ENCODE peak calls at places on chromosomes 6 and 20, in four cellular contexts. Q, R, H and W are unnamed samples.
A peak's percentile ranks its signal among the peaks of the same experiment; 100 is the strongest.

GRCh38 chr6:89268776-89269175 is 46.3 kb downstream of the GABRR2 start:
- DNase-seq in Q (no peak), R (no peak), H (no peak), W (no peak)

GRCh38 chr20:41347523-41348429 is 7.2 kb downstream of the LPIN3 start:
- DNase-seq in Q (no peak), R (no peak), H (peak; percentile 9), W (no peak)

GRCh38 chr6:143337201-143337949 is 113.1 kb downstream of the ADAT2 start:
- DNase-seq in Q (peak; percentile 61), R (no peak), H (no peak), W (peak; percentile 46)

GRCh38 chr6:31049518-31049917 is 39.2 kb downstream of the MUC22 start:
- DNase-seq in Q (no peak), R (no peak), H (no peak), W (no peak)

GRCh38 chr20:6887966-6888365 is 120.5 kb downstream of the BMP2 start:
- DNase-seq in Q (no peak), R (no peak), H (no peak), W (no peak)

GRCh38 chr6:113695506-113695905 is 161.6 kb upstream of the MARCKS start:
- DNase-seq in Q (no peak), R (no peak), H (peak; percentile 70), W (no peak)

GRCh38 chr20:8212286-8212685 is 80.2 kb downstream of the PLCB1 start:
- DNase-seq in Q (no peak), R (no peak), H (peak; percentile 23), W (no peak)

GRCh38 chr6:36850001-36850400 is 10.8 kb upstream of the CPNE5 start:
- DNase-seq in Q (no peak), R (no peak), H (no peak), W (no peak)

GRCh38 chr20:36092424-36093024 is 62.0 kb upstream of the EPB41L1 start:
- DNase-seq in Q (peak; percentile 72), R (no peak), H (peak; percentile 25), W (peak; percentile 30)

GRCh38 chr6:28981391-28981832 is 23.7 kb downstream of the ZNF311 start:
- DNase-seq in Q (peak; percentile 80), R (no peak), H (peak; percentile 36), W (peak; percentile 81)
- TF ChIP-seq CTCF in Q (no peak), R (no peak), H (no peak), W (peak; percentile 38)

DNA sequence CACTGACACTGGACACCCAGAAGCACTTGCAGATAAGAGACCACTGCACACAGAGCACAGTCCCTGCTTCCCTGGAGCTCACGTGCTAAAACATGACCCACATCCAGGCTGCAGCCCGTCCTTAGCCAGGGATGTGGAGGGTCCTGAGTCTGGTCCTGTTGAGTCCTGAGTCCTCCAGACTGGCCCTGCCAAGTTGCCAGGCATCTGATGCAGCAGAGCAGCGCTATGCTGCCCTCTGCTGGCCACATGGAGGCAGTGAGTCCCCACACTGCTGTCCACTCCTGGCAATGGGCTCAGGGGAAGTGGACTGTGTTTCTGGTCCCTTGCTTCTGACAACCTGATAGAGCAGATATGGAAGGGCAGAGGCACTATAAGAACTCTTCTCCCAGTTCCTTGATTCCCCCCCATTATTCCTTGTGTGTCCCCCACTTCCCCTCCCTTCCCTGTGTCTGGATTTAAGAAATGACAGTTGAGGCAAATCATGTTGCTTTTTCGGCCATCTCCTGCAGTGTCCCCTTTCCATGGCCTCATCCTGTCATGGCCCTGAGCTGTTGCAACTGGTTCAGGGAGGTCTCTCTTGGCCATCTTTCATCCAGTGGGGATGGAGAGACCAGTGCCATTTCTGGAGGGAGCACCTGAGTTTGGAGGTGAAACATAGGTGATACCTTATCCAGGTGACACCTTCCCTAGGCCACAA is 86.0 kb downstream of the DHX35 start:
- DNase-seq in Q (peak; percentile 81), R (peak; percentile 58), H (peak; percentile 57), W (peak; percentile 68)
- TF ChIP-seq CTCF in Q (peak; percentile 96), R (peak; percentile 99), H (peak; percentile 99), W (peak; percentile 94)

GRCh38 chr6:56246941-56247653 is at the start of gene COL21A1:
- DNase-seq in Q (peak; percentile 83), R (no peak), H (peak; percentile 33), W (peak; percentile 57)
- TF ChIP-seq CTCF in Q (peak; percentile 31), R (peak; percentile 41), H (peak; percentile 54), W (peak; percentile 56)

DNA sequence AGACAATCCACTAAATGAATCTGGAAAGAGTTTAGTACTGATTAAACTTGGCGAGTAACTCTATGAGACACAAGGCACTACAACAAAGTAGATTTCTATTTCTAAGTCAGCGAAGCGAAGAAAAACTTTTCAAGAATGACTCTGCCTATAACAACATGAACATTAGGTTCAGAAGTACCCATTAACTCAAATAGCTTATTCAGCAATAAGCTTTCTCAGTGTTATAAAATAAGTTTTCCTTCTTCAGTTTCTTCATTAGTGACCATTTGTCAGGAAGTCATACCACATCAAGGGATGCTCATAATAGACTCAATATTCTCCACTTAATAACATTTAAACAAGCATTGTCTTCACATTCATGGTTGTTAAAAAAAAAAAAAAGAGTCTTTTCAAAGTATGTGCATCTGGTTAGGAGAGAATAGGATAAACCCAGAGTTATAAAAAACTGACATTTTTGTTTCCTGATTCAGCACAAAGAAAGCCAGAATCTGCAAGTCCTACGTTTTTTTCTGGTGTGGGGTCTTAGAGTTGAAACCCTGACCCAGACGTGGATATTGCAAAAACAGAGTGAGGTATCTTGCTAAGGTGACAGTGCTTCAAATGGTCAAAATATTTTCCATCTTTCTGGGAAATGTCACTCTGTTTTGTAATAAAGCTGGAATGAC is 148.2 kb upstream of the PREP start:
- DNase-seq in Q (no peak), R (no peak), H (peak; percentile 67), W (no peak)
- TF ChIP-seq CTCF in Q (no peak), R (no peak), H (no peak), W (no peak)

DNA sequence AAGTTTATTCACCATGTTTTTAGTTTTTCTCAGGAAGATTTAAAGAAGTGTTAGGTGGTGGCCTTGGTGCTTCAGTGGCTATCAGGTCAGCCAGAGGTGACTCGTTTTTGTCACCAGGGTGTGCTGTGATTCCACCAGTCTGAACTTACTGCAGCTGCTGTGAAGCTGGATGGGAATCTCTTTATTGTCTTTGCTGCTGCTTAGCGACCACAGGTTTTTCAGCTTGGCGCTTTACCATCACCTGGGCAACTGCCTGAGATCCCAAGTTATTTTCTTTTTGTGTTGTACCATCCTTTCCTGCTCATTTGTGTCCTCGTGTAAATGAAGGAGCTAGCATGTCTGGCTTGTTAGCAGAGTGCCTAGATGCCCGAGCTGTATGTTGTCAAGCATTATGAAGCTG is 146.9 kb downstream of the MACROD2 start:
- DNase-seq in Q (peak; percentile 59), R (peak; percentile 2), H (peak; percentile 35), W (peak; percentile 56)
- TF ChIP-seq CTCF in Q (peak; percentile 67), R (peak; percentile 45), H (peak; percentile 45), W (peak; percentile 86)

GRCh38 chr20:56003111-56003800 is 2.1 kb downstream of the CBLN4 start:
- DNase-seq in Q (no peak), R (no peak), H (no peak), W (no peak)

GRCh38 chr20:56001890-56002289 is 3.4 kb downstream of the CBLN4 start:
- DNase-seq in Q (no peak), R (no peak), H (no peak), W (no peak)

GRCh38 chr20:56004611-56005388 is 519 bp downstream of the CBLN4 start:
- DNase-seq in Q (no peak), R (no peak), H (no peak), W (no peak)

GRCh38 chr20:56005389-56005715 is at the start of gene CBLN4:
- DNase-seq in Q (no peak), R (no peak), H (no peak), W (no peak)

DNA sequence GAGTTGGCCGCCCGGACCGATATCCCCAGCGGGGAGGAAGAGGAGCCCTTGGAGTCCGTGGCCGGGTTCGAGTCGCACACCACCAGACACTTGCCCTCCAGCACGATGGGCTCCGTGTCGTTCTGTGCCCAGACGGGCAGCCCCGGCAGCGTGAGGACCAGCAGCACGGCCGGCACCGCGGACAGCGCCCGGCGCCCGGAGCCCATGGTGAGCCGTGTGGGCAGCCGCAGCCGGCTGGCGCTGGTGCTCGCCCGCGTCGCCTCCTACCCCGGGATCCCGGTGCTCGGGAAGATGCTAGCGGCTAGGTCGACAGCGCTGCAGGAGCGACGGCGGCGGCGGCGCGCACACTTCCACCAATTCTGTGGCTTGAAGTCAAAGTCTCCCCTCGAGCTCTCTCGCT is 1.4 kb downstream of the CBLN4 start:
- DNase-seq in Q (no peak), R (no peak), H (peak; percentile 0), W (no peak)
- TF ChIP-seq CTCF in Q (no peak), R (no peak), H (no peak), W (no peak)

GRCh38 chr6:24257282-24257681 is 100.6 kb downstream of the DCDC2 start:
- DNase-seq in Q (no peak), R (no peak), H (no peak), W (no peak)
- TF ChIP-seq CTCF in Q (no peak), R (no peak), H (no peak), W (peak; percentile 35)

DNA sequence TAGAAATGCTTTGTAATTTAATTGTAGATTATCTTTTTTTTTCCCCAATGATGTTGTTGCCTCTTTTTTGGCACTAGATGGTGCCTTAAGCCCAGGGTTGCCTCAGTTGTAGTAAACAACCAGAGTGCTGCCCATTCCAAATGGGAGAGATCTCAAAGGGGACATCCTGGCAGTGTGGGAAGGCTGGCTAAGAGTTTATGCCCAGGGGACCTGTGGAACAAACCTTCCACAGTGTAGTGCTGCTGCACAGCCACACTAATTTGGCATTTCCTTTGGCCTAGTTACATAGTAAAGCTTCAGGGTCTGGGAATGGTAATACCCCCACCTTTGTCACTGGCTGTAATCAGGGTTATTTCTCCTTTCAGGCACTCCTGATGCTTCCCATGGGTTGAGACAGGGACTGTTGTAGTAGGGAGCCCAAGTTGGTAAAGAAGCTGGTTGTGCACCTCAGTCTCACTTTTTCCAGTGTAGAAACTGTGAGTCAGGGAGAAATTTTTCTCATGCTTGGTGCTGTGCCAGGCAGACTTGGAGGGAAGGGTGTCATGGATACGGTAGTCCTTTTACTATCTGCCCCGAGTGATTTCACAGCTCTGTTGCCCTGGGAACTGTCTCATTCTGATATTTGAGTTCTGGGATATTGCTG is 177.8 kb upstream of the ECI2 start:
- DNase-seq in Q (no peak), R (peak; percentile 55), H (peak; percentile 96), W (no peak)
- TF ChIP-seq CTCF in Q (no peak), R (peak; percentile 67), H (peak; percentile 68), W (peak; percentile 48)

GRCh38 chr20:38726849-38727601 is 2.7 kb downstream of the SLC32A1 start:
- DNase-seq in Q (peak; percentile 93), R (no peak), H (no peak), W (peak; percentile 83)
- TF ChIP-seq CTCF in Q (peak; percentile 60), R (peak; percentile 7), H (no peak), W (peak; percentile 47)